ENCODE peak calls at places on chromosome 3, in five cellular contexts. F is Kasumi-1, O is endothelial cell, G is HEK293T, R is HT1080. U is an unnamed sample.
A peak's percentile ranks its signal among the peaks of the same experiment; 100 is the strongest.

GRCh38 chr3:139121513-139122220 is 77.0 kb upstream of the PRR23C start:
- DNase-seq in R (no peak), O (no peak), F (no peak), G (no peak), U (no peak)

GRCh38 chr3:189941679-189942078 is 179.0 kb downstream of the P3H2 start:
- DNase-seq in O (no peak), F (no peak), G (no peak), R (peak; percentile 79), U (no peak)

GRCh38 chr3:112017081-112017480 is 17.5 kb upstream of the TMPRSS7 start:
- DNase-seq in R (peak; percentile 34), F (no peak), O (no peak), G (no peak), U (no peak)

GRCh38 chr3:64109438-64109837 is 86.1 kb upstream of the PSMD6 start:
- DNase-seq in F (no peak), G (no peak), R (no peak), O (no peak), U (peak; percentile 33)

GRCh38 chr3:185630182-185630622 is 44.1 kb downstream of the SENP2 start:
- DNase-seq in O (no peak), R (no peak), F (peak; percentile 24), G (no peak), U (no peak)

GRCh38 chr3:190175490-190175889 is 54.8 kb upstream of the P3H2 start:
- DNase-seq in G (no peak), O (no peak), R (no peak), F (no peak), U (no peak)

GRCh38 chr3:196684548-196685407 is 27.3 kb downstream of the CEP19 start:
- DNase-seq in R (peak; percentile 77), G (peak; percentile 47), F (peak; percentile 90), O (peak; percentile 64), U (peak; percentile 69)

GRCh38 chr3:21839592-21839991 is 88.6 kb upstream of the ZNF385D start:
- DNase-seq in R (peak; percentile 72), O (no peak), G (peak; percentile 42), F (peak; percentile 22), U (peak; percentile 18)

GRCh38 chr3:43178891-43179366 is 73.0 kb upstream of the POMGNT2 start:
- DNase-seq in G (no peak), O (no peak), R (peak; percentile 93), F (no peak), U (no peak)

GRCh38 chr3:67791620-67792019 is 137.2 kb upstream of the SUCLG2 start:
- DNase-seq in G (no peak), O (no peak), R (no peak), F (no peak), U (no peak)

GRCh38 chr3:191005790-191006189 is 143.3 kb upstream of the GMNC start:
- DNase-seq in R (no peak), O (no peak), F (no peak), G (no peak), U (peak; percentile 15)

GRCh38 chr3:8371085-8371551 is 130.5 kb upstream of the LMCD1 start:
- DNase-seq in F (no peak), O (no peak), G (no peak), R (peak; percentile 67), U (no peak)